ENCODE peak calls at places on chromosome X, in five cellular contexts. One of them, this sample, is unnamed.

GRCh38 chrX:150463566-150463965 is 100.4 kb downstream of the MAMLD1 start:
- DNase-seq in psoas muscle: no peak
- DNase-seq in PC-3: no peak
- DNase-seq in neuronal stem cell: no peak
- DNase-seq in HCT116: no peak
- DNase-seq in this sample: no peak

GRCh38 chrX:131693359-131693758 is 149.5 kb downstream of the OR13H1 start:
- DNase-seq in HCT116: no peak
- DNase-seq in PC-3: no peak
- DNase-seq in psoas muscle: no peak
- DNase-seq in neuronal stem cell: no peak
- DNase-seq in this sample: no peak

GRCh38 chrX:20712811-20713210 is 446.1 kb upstream of the RPS6KA3 start:
- DNase-seq in HCT116: no peak
- DNase-seq in PC-3: peak
- DNase-seq in neuronal stem cell: no peak
- DNase-seq in psoas muscle: no peak
- DNase-seq in this sample: no peak

GRCh38 chrX:19303216-19303880 is 40.4 kb upstream of the PDHA1 start:
- DNase-seq in psoas muscle: peak
- DNase-seq in PC-3: peak
- DNase-seq in neuronal stem cell: no peak
- DNase-seq in HCT116: no peak
- DNase-seq in this sample: no peak

GRCh38 chrX:29254515-29254914 is 667.3 kb downstream of the IL1RAPL1 start:
- DNase-seq in PC-3: no peak
- DNase-seq in neuronal stem cell: no peak
- DNase-seq in HCT116: no peak
- DNase-seq in psoas muscle: no peak
- DNase-seq in this sample: no peak

GRCh38 chrX:136528645-136529315 is 3.2 kb upstream of the VGLL1 start:
- DNase-seq in neuronal stem cell: no peak
- DNase-seq in psoas muscle: no peak
- DNase-seq in PC-3: peak
- DNase-seq in HCT116: no peak
- DNase-seq in this sample: no peak

GRCh38 chrX:46433892-46434291 is 111.3 kb downstream of the ZNF674 start:
- DNase-seq in PC-3: no peak
- DNase-seq in psoas muscle: no peak
- DNase-seq in HCT116: no peak
- DNase-seq in neuronal stem cell: no peak
- DNase-seq in this sample: no peak

GRCh38 chrX:150486011-150486410 is 82.4 kb upstream of the MTM1 start:
- DNase-seq in neuronal stem cell: no peak
- DNase-seq in psoas muscle: peak
- DNase-seq in PC-3: peak
- DNase-seq in HCT116: peak
- DNase-seq in this sample: peak

GRCh38 chrX:39982927-39983326 is 114.8 kb downstream of the BCOR start:
- DNase-seq in psoas muscle: no peak
- DNase-seq in neuronal stem cell: no peak
- DNase-seq in PC-3: peak
- DNase-seq in HCT116: no peak
- DNase-seq in this sample: no peak

GRCh38 chrX:24956828-24957227 is 58.9 kb downstream of the ARX start:
- DNase-seq in psoas muscle: no peak
- DNase-seq in PC-3: peak
- DNase-seq in neuronal stem cell: no peak
- DNase-seq in HCT116: no peak
- DNase-seq in this sample: no peak

DNA sequence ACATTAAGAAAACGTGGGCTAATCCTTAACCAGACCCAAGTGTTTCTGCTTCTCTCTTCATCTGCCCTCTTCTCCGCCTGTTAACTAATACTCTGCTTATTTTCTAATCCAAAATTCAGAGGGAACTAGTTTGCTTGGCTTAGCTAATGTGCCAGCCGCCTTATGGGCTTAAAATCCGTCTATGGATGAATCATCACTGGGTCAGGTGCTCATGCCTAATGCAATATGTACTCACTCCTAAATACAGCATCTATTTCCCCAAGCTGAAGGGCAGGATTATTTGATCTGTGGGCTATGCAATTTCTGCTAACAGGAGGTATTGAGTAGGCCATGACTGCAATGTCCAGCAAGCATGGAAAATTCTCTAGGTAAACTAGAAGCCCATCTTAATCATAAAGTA is 12.4 kb downstream of the DYNLT3 start:
- DNase-seq in neuronal stem cell: no peak
- DNase-seq in psoas muscle: no peak
- DNase-seq in HCT116: no peak
- DNase-seq in PC-3: peak
- DNase-seq in this sample: no peak
- H3K27ac ChIP-seq in neuronal stem cell: no peak
- H3K27ac ChIP-seq in psoas muscle: no peak
- H3K27ac ChIP-seq in HCT116: no peak
- H3K27ac ChIP-seq in PC-3: no peak
- H3K27ac ChIP-seq in this sample: no peak

GRCh38 chrX:154363706-154364439 is 10.6 kb downstream of the FLNA start:
- DNase-seq in neuronal stem cell: no peak
- DNase-seq in HCT116: no peak
- DNase-seq in PC-3: no peak
- DNase-seq in psoas muscle: no peak
- DNase-seq in this sample: peak

GRCh38 chrX:154366666-154367055 is 7.8 kb downstream of the FLNA start:
- DNase-seq in neuronal stem cell: no peak
- DNase-seq in psoas muscle: no peak
- DNase-seq in HCT116: no peak
- DNase-seq in PC-3: no peak
- DNase-seq in this sample: no peak

GRCh38 chrX:154367474-154368308 is 6.7 kb downstream of the FLNA start:
- DNase-seq in neuronal stem cell: no peak
- DNase-seq in psoas muscle: no peak
- DNase-seq in HCT116: no peak
- DNase-seq in PC-3: no peak
- DNase-seq in this sample: no peak

GRCh38 chrX:154365997-154366665 is 8.3 kb downstream of the FLNA start:
- DNase-seq in HCT116: no peak
- DNase-seq in neuronal stem cell: no peak
- DNase-seq in psoas muscle: no peak
- DNase-seq in PC-3: no peak
- DNase-seq in this sample: no peak

GRCh38 chrX:154365052-154365600 is 9.3 kb downstream of the FLNA start:
- DNase-seq in neuronal stem cell: no peak
- DNase-seq in PC-3: no peak
- DNase-seq in HCT116: no peak
- DNase-seq in psoas muscle: no peak
- DNase-seq in this sample: no peak
- H3K4me3 ChIP-seq in neuronal stem cell: no peak
- H3K4me3 ChIP-seq in PC-3: no peak
- H3K4me3 ChIP-seq in HCT116: no peak
- H3K4me3 ChIP-seq in psoas muscle: no peak
- H3K4me3 ChIP-seq in this sample: no peak

GRCh38 chrX:23782455-23782854 is 518 bp upstream of the SAT1 start:
- DNase-seq in psoas muscle: no peak
- DNase-seq in neuronal stem cell: no peak
- DNase-seq in HCT116: no peak
- DNase-seq in PC-3: peak
- DNase-seq in this sample: no peak
- H3K27ac ChIP-seq in psoas muscle: peak
- H3K27ac ChIP-seq in neuronal stem cell: no peak
- H3K27ac ChIP-seq in HCT116: peak
- H3K27ac ChIP-seq in PC-3: peak
- H3K27ac ChIP-seq in this sample: peak

GRCh38 chrX:129825746-129826505 is 17.8 kb downstream of the ZDHHC9 start:
- DNase-seq in psoas muscle: no peak
- DNase-seq in HCT116: no peak
- DNase-seq in PC-3: no peak
- DNase-seq in neuronal stem cell: no peak
- DNase-seq in this sample: no peak

GRCh38 chrX:129833153-129834004 is 10.3 kb downstream of the ZDHHC9 start:
- DNase-seq in neuronal stem cell: no peak
- DNase-seq in psoas muscle: no peak
- DNase-seq in HCT116: no peak
- DNase-seq in PC-3: no peak
- DNase-seq in this sample: no peak

GRCh38 chrX:129836827-129837226 is 6.9 kb downstream of the ZDHHC9 start:
- DNase-seq in psoas muscle: no peak
- DNase-seq in HCT116: no peak
- DNase-seq in PC-3: no peak
- DNase-seq in neuronal stem cell: no peak
- DNase-seq in this sample: no peak

DNA sequence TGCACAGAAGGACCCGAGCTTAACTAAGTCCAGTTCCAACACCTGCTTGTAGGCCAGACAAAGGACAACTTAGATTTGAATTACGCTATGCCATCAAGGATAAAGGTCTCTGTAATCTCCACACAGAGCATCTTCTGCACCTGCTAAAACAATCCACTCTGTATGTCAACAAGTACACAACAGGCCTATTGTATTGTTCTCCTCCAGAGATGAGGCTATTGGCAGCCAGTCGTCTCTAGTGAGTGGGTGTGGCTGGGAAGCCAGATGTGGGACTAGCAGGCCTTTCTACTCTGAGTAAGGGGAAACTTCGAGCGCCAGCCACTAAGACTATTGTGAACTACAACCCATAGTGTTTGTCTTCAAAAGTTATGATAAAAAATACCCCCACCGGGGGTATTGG is 12.2 kb downstream of the ZDHHC9 start:
- DNase-seq in PC-3: no peak
- DNase-seq in neuronal stem cell: no peak
- DNase-seq in HCT116: no peak
- DNase-seq in psoas muscle: no peak
- DNase-seq in this sample: no peak
- H3K4me3 ChIP-seq in PC-3: no peak
- H3K4me3 ChIP-seq in neuronal stem cell: no peak
- H3K4me3 ChIP-seq in HCT116: no peak
- H3K4me3 ChIP-seq in psoas muscle: no peak
- H3K4me3 ChIP-seq in this sample: no peak

GRCh38 chrX:153487590-153488071 is 7.1 kb upstream of the BGN start:
- DNase-seq in PC-3: no peak
- DNase-seq in neuronal stem cell: no peak
- DNase-seq in psoas muscle: no peak
- DNase-seq in HCT116: no peak
- DNase-seq in this sample: no peak
- H3K27ac ChIP-seq in PC-3: no peak
- H3K27ac ChIP-seq in neuronal stem cell: no peak
- H3K27ac ChIP-seq in psoas muscle: peak
- H3K27ac ChIP-seq in HCT116: no peak
- H3K27ac ChIP-seq in this sample: no peak

DNA sequence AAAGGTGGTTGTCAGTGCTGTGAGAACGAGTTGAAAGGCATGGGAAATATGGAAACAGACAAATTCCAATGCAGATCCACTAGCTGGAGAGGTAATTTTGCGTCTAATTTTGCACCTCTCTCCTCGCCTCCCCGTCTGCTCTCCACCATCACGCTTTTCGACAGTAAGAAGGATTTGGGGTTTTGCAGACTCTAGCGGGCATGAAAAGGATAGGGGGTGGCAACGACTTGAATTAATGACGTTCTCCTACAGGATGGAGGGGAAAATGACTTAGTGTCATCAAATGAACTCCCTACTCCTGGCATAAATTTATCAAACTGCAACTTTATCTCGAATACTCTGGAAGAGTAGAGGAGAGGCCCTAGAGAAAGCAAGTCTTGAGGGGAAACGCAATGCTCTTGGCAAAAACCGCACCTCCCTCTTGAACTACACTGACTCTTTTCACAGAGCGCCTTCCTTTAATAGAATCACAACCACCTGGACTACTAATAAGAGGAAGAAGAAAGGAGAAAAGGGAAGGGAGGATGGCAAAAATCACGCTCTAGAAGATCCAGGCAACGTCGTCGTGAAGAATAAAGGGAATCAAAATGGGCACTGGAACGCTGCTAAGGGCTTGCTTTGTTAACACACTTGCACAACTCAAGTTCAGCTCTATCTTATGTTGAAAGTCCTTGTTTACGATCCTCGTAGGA is 876 bp upstream of the SLITRK2 start:
- DNase-seq in HCT116: no peak
- DNase-seq in neuronal stem cell: no peak
- DNase-seq in psoas muscle: no peak
- DNase-seq in PC-3: no peak
- DNase-seq in this sample: no peak
- H3K4me3 ChIP-seq in HCT116: no peak
- H3K4me3 ChIP-seq in neuronal stem cell: no peak
- H3K4me3 ChIP-seq in psoas muscle: no peak
- H3K4me3 ChIP-seq in PC-3: no peak
- H3K4me3 ChIP-seq in this sample: no peak

GRCh38 chrX:155263854-155264628 is at the start of gene RAB39B:
- DNase-seq in HCT116: no peak
- DNase-seq in psoas muscle: peak
- DNase-seq in PC-3: peak
- DNase-seq in neuronal stem cell: peak
- DNase-seq in this sample: peak

GRCh38 chrX:155259752-155260151 is 4.5 kb downstream of the RAB39B start:
- DNase-seq in neuronal stem cell: no peak
- DNase-seq in PC-3: no peak
- DNase-seq in HCT116: no peak
- DNase-seq in psoas muscle: no peak
- DNase-seq in this sample: no peak

GRCh38 chrX:155266446-155266845 is 2.2 kb upstream of the RAB39B start:
- DNase-seq in PC-3: no peak
- DNase-seq in neuronal stem cell: no peak
- DNase-seq in HCT116: no peak
- DNase-seq in psoas muscle: no peak
- DNase-seq in this sample: no peak

GRCh38 chrX:155262970-155263754 is 1.1 kb downstream of the RAB39B start:
- DNase-seq in HCT116: no peak
- DNase-seq in neuronal stem cell: no peak
- DNase-seq in PC-3: no peak
- DNase-seq in psoas muscle: no peak
- DNase-seq in this sample: no peak
- H3K27ac ChIP-seq in HCT116: no peak
- H3K27ac ChIP-seq in neuronal stem cell: no peak
- H3K27ac ChIP-seq in PC-3: no peak
- H3K27ac ChIP-seq in psoas muscle: no peak
- H3K27ac ChIP-seq in this sample: no peak

DNA sequence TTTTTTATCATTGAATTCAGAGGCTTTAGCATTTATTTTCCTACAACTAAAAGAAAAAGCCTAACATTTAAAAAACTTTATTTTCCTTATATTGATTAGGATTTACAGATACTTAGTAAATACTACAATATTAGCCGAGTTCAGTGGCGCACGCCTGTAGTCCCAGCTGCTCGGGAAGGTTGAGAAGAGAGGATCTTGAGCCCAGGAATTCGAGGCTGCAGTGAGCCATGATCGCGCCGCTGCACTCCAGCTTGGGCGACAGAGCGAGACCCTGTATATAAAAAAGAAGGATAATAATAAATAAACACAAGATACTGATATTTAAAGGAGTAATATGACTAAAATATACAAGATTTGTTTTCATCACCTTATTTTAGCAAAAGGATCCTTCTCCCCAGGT is 686 bp upstream of the UPF3B start:
- DNase-seq in PC-3: no peak
- DNase-seq in neuronal stem cell: no peak
- DNase-seq in psoas muscle: no peak
- DNase-seq in HCT116: no peak
- DNase-seq in this sample: no peak
- H3K4me3 ChIP-seq in PC-3: peak
- H3K4me3 ChIP-seq in neuronal stem cell: no peak
- H3K4me3 ChIP-seq in psoas muscle: peak
- H3K4me3 ChIP-seq in HCT116: peak
- H3K4me3 ChIP-seq in this sample: peak

This sample was measured in SJSA1.